ENCODE peak calls at places on chromosomes 4 and X, in nine cellular contexts. I is pancreas, T is OCI-LY7, Q is endodermal cell, B is thoracic aorta, R is cardiac muscle cell, W is GM23248, G is aorta, N is adrenal gland. C is an unnamed sample. For H3K36me3, the result is how much of the 10 kb centered on the place peaks cover.

GRCh38 chrX:57641338-57641737 is 38.7 kb downstream of the NLRP2B start:
- DNase-seq in I (no peak), T (no peak), Q (no peak), B (no peak), R (no peak), W (no peak), G (no peak), N (no peak), C (no peak)

GRCh38 chr4:148211533-148211932 is 230.7 kb downstream of the NR3C2 start:
- DNase-seq in I (no peak), T (no peak), Q (no peak), B (no peak), R (no peak), W (no peak), G (no peak), N (no peak), C (no peak)

GRCh38 chr4:128793859-128794667 is 15.4 kb upstream of the JADE1 start:
- DNase-seq in I (no peak), T (no peak), Q (no peak), B (no peak), R (peak), W (no peak), G (no peak), N (no peak), C (no peak)

GRCh38 chr4:113358784-113359183 is 309.3 kb downstream of the ANK2 start:
- DNase-seq in I (no peak), T (peak), Q (peak), B (no peak), R (peak), W (no peak), G (no peak), N (no peak), C (no peak)

GRCh38 chrX:98412058-98412457 is 1528.3 kb downstream of the RPA4 start:
- DNase-seq in I (no peak), T (no peak), Q (no peak), B (no peak), R (no peak), W (no peak), G (no peak), N (no peak), C (no peak)

GRCh38 chr4:177128306-177128705 is 181.4 kb upstream of the NEIL3 start:
- DNase-seq in I (no peak), T (no peak), Q (no peak), B (no peak), R (peak), W (peak), G (no peak), N (no peak), C (no peak)

GRCh38 chr4:158010346-158010745 is 162.5 kb downstream of the GASK1B start:
- DNase-seq in I (no peak), T (no peak), Q (no peak), B (no peak), R (no peak), W (no peak), G (no peak), N (no peak), C (no peak)

GRCh38 chr4:166284221-166284620 is 411.2 kb downstream of the TLL1 start:
- DNase-seq in I (no peak), T (no peak), Q (no peak), B (no peak), R (no peak), W (no peak), G (no peak), N (no peak), C (no peak)

GRCh38 chr4:159368320-159368719 is 265.4 kb downstream of the RAPGEF2 start:
- DNase-seq in I (no peak), T (no peak), Q (no peak), B (no peak), R (no peak), W (peak), G (no peak), N (no peak), C (no peak)

GRCh38 chr4:185820119-185821028 is 8.4 kb upstream of the SORBS2 start:
- DNase-seq in I (peak), T (no peak), Q (peak), B (no peak), R (no peak), W (no peak), G (no peak), N (no peak), C (no peak)

GRCh38 chr4:15920723-15921591 is 17.6 kb downstream of the FGFBP1 start:
- DNase-seq in I (peak), T (no peak), Q (no peak), B (peak), R (peak), W (peak), G (peak), N (peak), C (peak)

GRCh38 chr4:105560488-105560887 is 8.1 kb downstream of the ARHGEF38 start:
- DNase-seq in I (no peak), T (no peak), Q (no peak), B (no peak), R (no peak), W (peak), G (no peak), N (no peak), C (no peak)

GRCh38 chrX:43000121-43000520 is 222.2 kb upstream of the PPP1R2C start:
- DNase-seq in I (no peak), T (no peak), Q (no peak), B (no peak), R (no peak), W (no peak), G (no peak), N (no peak), C (no peak)

GRCh38 chr4:112185334-112185733 is 40.1 kb downstream of the FAM241A start:
- DNase-seq in I (no peak), T (no peak), Q (no peak), B (no peak), R (no peak), W (no peak), G (no peak), N (no peak), C (no peak)

GRCh38 chrX:46444011-46444410 is 101.2 kb downstream of the ZNF674 start:
- DNase-seq in I (no peak), T (no peak), Q (peak), B (no peak), R (peak), W (peak), G (no peak), N (no peak), C (peak)

GRCh38 chr4:139934786-139935330 is 219.1 kb downstream of the MAML3 start:
- DNase-seq in I (no peak), T (no peak), Q (no peak), B (no peak), R (no peak), W (no peak), G (no peak), N (no peak), C (no peak)

GRCh38 chr4:82786004-82786400 is 12.6 kb downstream of the SCD5 start:
- DNase-seq in I (no peak), T (no peak), Q (no peak), B (no peak), R (peak), W (peak), G (no peak), N (no peak), C (no peak)

GRCh38 chr4:102420563-102421221 is 75.4 kb upstream of the SLC39A8 start:
- DNase-seq in I (no peak), T (peak), Q (no peak), B (no peak), R (no peak), W (peak), G (no peak), N (no peak), C (no peak)

GRCh38 chrX:13028871-13029336 is 15.5 kb downstream of the FAM9C start:
- DNase-seq in I (no peak), T (no peak), Q (peak), B (no peak), R (no peak), W (no peak), G (no peak), N (no peak), C (no peak)

GRCh38 chrX:12042615-12043014 is 95.7 kb upstream of the FRMPD4 start:
- DNase-seq in I (no peak), T (no peak), Q (no peak), B (no peak), R (no peak), W (no peak), G (no peak), N (no peak), C (no peak)

GRCh38 chrX:19697416-19697815 is 182.1 kb upstream of the MAP3K15 start:
- DNase-seq in I (no peak), T (no peak), Q (no peak), B (no peak), R (no peak), W (peak), G (no peak), N (no peak), C (peak)

GRCh38 chr4:14582658-14583057 is 419.6 kb upstream of the CPEB2 start:
- DNase-seq in I (no peak), T (no peak), Q (no peak), B (no peak), R (no peak), W (no peak), G (no peak), N (no peak), C (no peak)

GRCh38 chrX:96985046-96985445 is 101.3 kb downstream of the RPA4 start:
- DNase-seq in I (no peak), T (no peak), Q (no peak), B (no peak), R (no peak), W (peak), G (no peak), N (no peak), C (no peak)

GRCh38 chrX:68665502-68665901 is 18.0 kb downstream of the STARD8 start:
- DNase-seq in I (no peak), T (no peak), Q (no peak), B (no peak), R (no peak), W (no peak), G (no peak), N (no peak), C (no peak)

GRCh38 chrX:14676431-14676830 is 147.1 kb downstream of the GLRA2 start:
- DNase-seq in I (no peak), T (no peak), Q (no peak), B (no peak), R (no peak), W (no peak), G (no peak), N (no peak), C (no peak)

GRCh38 chr4:53653484-53654053 is 62.3 kb upstream of the LNX1 start:
- DNase-seq in I (peak), T (peak), Q (no peak), B (no peak), R (peak), W (peak), G (no peak), N (peak), C (no peak)

GRCh38 chr4:109662786-109663185 is 40.5 kb downstream of the CASP6 start:
- DNase-seq in I (no peak), T (no peak), Q (no peak), B (no peak), R (no peak), W (no peak), G (no peak), N (no peak), C (no peak)

GRCh38 chrX:307261-308111 is 11.1 kb downstream of the GTPBP6 start:
- DNase-seq in I (no peak), T (no peak), Q (no peak), B (no peak), R (no peak), W (no peak), G (peak), N (no peak), C (peak)

GRCh38 chr4:158236304-158237030 is 26.2 kb downstream of the TMEM144 start:
- DNase-seq in I (no peak), T (no peak), Q (no peak), B (no peak), R (peak), W (peak), G (no peak), N (peak), C (no peak)

GRCh38 chr4:89296871-89297270 is 10.7 kb downstream of the GPRIN3 start:
- DNase-seq in I (no peak), T (no peak), Q (no peak), B (no peak), R (no peak), W (no peak), G (no peak), N (no peak), C (no peak)

GRCh38 chr4:159367421-159368105 is 264.7 kb downstream of the RAPGEF2 start:
- DNase-seq in I (no peak), T (no peak), Q (no peak), B (no peak), R (no peak), W (peak), G (no peak), N (no peak), C (no peak)

GRCh38 chr4:140012688-140013087 is 141.3 kb downstream of the MAML3 start:
- DNase-seq in I (peak), T (peak), Q (peak), B (no peak), R (peak), W (peak), G (no peak), N (peak), C (peak)

DNA sequence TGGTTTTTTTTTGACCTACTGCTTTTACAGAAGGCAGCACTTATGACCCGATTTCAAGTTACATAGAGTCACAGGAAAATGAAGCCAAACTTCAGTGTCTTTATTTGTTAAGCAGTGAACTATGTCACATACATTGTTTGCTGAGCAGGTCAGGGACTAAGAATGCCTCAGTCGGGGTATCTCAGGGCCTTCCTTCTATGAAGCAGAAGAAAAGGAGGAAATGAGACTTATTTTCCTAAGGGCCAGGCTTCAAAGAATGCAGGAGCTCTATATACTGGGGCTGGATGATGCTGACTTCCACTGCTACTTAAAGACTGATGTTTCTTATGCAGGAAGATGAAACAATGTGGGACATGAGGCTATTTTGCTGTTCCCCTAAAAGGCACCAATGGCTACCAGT is 558.4 kb upstream of the IGFBP7 start:
- DNase-seq in I (no peak), T (no peak), Q (no peak), B (no peak), R (no peak), W (no peak), G (no peak), N (no peak), C (no peak)
- H3K27ac ChIP-seq in I (no peak), T (no peak), Q (no peak), B (no peak), R (no peak), W (no peak), G (no peak), N (no peak), C (no peak)

GRCh38 chr4:38111024-38111423 is 150.8 kb downstream of the PTTG2 start:
- DNase-seq in I (no peak), T (no peak), Q (no peak), B (no peak), R (no peak), W (no peak), G (no peak), N (no peak), C (no peak)

GRCh38 chr4:38109896-38110295 is 149.7 kb downstream of the PTTG2 start:
- DNase-seq in I (no peak), T (no peak), Q (no peak), B (no peak), R (no peak), W (no peak), G (no peak), N (no peak), C (peak)

GRCh38 chr4:38106886-38107514 is 146.8 kb downstream of the PTTG2 start:
- DNase-seq in I (no peak), T (no peak), Q (no peak), B (no peak), R (no peak), W (no peak), G (no peak), N (no peak), C (no peak)

GRCh38 chr4:38111717-38112116 is 151.5 kb downstream of the PTTG2 start:
- DNase-seq in I (no peak), T (no peak), Q (no peak), B (no peak), R (no peak), W (no peak), G (no peak), N (no peak), C (no peak)

DNA sequence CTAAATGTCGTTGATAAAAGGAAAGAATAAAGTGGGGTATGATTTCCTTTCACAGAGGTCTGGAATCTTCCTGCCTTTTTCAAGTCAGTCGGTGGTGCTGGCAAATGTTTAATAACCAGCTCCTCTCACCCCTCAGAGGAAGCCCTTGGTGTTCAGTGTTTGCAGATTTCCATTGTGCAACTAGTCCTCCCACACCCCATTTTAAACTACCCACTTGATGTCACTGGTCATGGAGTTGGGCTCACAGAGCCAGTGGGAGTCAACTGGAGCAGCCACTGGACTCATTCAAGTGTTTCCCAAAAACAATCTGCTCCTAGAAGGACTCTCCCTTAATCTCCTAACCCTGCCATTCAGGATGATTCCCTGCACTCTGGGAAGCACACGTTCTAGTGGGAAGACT is 149.2 kb downstream of the PTTG2 start:
- DNase-seq in I (no peak), T (no peak), Q (no peak), B (no peak), R (peak), W (no peak), G (no peak), N (no peak), C (no peak)
- H3K36me3 ChIP-seq in I (under half), T (half or more), Q (under half), B (under half), R (under half), W (under half), G (under half), N (under half), C (under half)

GRCh38 chr4:99321241-99322191 is at the start of gene ADH1B:
- DNase-seq in I (peak), T (no peak), Q (no peak), B (no peak), R (no peak), W (no peak), G (no peak), N (no peak), C (no peak)
- H3K4me3 ChIP-seq in I (no peak), T (no peak), Q (no peak), B (peak), R (no peak), W (no peak), G (peak), N (no peak), C (no peak)

DNA sequence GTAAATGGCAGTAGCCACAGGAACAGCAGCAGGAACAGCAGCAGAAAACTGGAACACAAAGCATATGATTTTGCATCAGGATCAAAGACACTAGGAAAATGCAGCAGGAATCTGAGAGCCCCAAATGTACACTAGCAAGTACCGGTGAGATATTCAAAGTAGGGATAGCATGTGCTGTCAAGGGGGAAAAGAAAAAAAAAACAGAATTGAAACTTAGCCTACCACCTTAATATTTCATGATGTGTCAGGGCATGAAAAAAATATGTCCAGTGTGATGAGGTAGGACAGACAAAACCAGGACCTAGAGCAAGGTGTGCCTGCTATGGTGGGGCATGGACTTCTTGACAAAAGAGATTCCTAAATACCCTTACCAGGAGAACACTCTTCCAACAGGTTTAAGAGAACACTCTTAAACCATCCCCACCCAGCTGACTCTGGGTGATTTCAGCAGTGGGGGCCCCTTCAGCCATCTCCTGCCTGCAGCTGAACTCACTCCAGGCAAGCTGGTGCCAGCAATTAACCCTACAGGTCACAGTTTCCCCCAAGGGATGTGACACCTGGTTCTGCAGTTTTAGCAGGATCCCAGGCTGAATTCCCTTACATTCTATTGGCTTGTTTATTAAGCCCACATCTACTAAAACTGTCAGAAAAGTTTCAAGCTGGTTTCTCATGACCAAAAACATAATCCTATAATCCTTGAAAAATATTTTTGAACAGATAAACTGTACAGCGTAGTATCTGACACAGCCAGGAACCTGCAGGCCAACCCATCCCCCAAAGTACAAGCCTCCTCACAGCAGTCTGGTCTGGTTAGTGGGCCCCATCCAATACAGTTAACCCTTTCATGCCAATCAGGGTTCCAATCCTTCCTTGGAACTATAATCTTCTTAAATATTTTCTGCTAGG is 62.9 kb upstream of the FMR1 start:
- DNase-seq in I (no peak), T (no peak), Q (no peak), B (no peak), R (no peak), W (no peak), G (no peak), N (no peak), C (no peak)
- H3K27ac ChIP-seq in I (no peak), T (no peak), Q (no peak), B (no peak), R (no peak), W (no peak), G (no peak), N (no peak), C (no peak)

DNA sequence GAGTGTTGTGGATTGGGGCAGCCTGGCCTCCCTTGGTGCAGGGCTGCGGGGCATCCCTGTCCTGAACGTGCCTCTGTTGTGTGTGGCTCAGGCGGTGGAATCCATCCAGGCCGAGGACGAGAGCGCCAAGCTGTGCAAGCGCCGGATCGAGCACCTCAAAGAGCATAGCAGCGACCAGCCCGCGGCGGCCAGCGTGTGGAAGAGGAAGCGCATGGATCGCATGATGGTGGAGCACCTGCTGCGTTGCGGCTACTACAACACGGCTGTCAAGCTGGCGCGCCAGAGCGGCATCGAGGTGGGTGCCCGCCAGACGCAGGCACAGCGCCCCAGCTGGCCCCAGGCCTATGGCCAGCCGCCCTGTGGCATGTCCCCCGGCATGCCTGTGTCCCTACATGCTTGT is 25.6 kb downstream of the MAEA start:
- DNase-seq in I (peak), T (no peak), Q (no peak), B (no peak), R (no peak), W (no peak), G (no peak), N (no peak), C (no peak)
- H3K36me3 ChIP-seq in I (under half), T (half or more), Q (half or more), B (half or more), R (under half), W (under half), G (under half), N (under half), C (under half)

C was measured in SJSA1.